ENCODE peak calls at places on chromosomes 2 and 18, in nine cellular contexts. Q is endothelial cell, F is astrocyte, A is progenitor cell of endocrine pancreas, E is psoas muscle, I is lower lobe of right lung, S is A549, K is GM13976, V is Calu3. J is an unnamed sample.

GRCh38 chr18:3816601-3817363 is 366.8 kb downstream of the TGIF1 start:
- DNase-seq in A (no peak), K (no peak), I (no peak), S (peak; percentile 89), Q (no peak), V (peak; percentile 28), F (peak; percentile 97), E (no peak), J (no peak)

GRCh38 chr2:71499691-71500090 is 46.3 kb downstream of the DYSF start:
- DNase-seq in V (no peak), S (no peak), I (no peak), Q (no peak), E (no peak), F (no peak), A (no peak), K (no peak), J (no peak)

GRCh38 chr2:222561817-222562424 is 94.0 kb downstream of the FARSB start:
- DNase-seq in S (peak; percentile 53), A (peak; percentile 41), V (peak; percentile 72), E (no peak), Q (peak; percentile 70), I (no peak), K (peak; percentile 77), F (no peak), J (peak; percentile 14)

GRCh38 chr2:146837857-146838256 is 1007.0 kb upstream of the ACVR2A start:
- DNase-seq in V (no peak), I (no peak), S (no peak), F (peak; percentile 22), E (no peak), A (no peak), Q (no peak), K (no peak), J (no peak)

GRCh38 chr2:205889073-205889472 is 196.9 kb downstream of the INO80D start:
- DNase-seq in K (no peak), F (peak; percentile 57), E (no peak), V (peak; percentile 17), I (no peak), A (no peak), S (peak; percentile 13), Q (no peak), J (no peak)

GRCh38 chr2:95314964-95315611 is 17.9 kb downstream of the KCNIP3 start:
- DNase-seq in A (peak; percentile 42), K (peak; percentile 68), V (peak; percentile 78), F (no peak), Q (peak; percentile 66), S (peak; percentile 52), E (peak; percentile 14), I (no peak), J (no peak)

GRCh38 chr2:29201979-29202378 is 86.8 kb downstream of the CLIP4 start:
- DNase-seq in S (no peak), A (no peak), Q (no peak), F (no peak), K (no peak), V (no peak), I (no peak), E (no peak), J (no peak)

GRCh38 chr2:33372940-33373553 is 103.4 kb upstream of the RASGRP3 start:
- DNase-seq in I (no peak), Q (peak; percentile 24), F (peak; percentile 19), K (peak; percentile 69), A (no peak), E (no peak), S (peak; percentile 77), V (peak; percentile 49), J (no peak)

GRCh38 chr2:10094271-10094814 is 14.1 kb upstream of the CYS1 start:
- DNase-seq in F (no peak), I (no peak), K (no peak), S (peak; percentile 20), A (no peak), Q (no peak), E (no peak), V (no peak), J (no peak)

GRCh38 chr2:43230481-43230880 is 4.1 kb upstream of the ZFP36L2 start:
- DNase-seq in S (no peak), E (no peak), I (peak; percentile 20), A (no peak), V (no peak), F (no peak), Q (no peak), K (no peak), J (no peak)

GRCh38 chr2:234968633-234969328 is 17.0 kb downstream of the SH3BP4 start:
- DNase-seq in V (no peak), E (no peak), K (no peak), A (no peak), I (no peak), S (no peak), Q (no peak), F (no peak), J (no peak)

GRCh38 chr18:10006261-10006903 is 92.6 kb downstream of the VAPA start:
- DNase-seq in A (no peak), I (no peak), S (peak; percentile 3), K (no peak), E (no peak), Q (no peak), F (peak; percentile 12), V (no peak), J (no peak)

GRCh38 chr2:86333378-86333777 is 4.0 kb downstream of the REEP1 start:
- DNase-seq in A (no peak), K (no peak), I (no peak), V (no peak), Q (no peak), S (no peak), E (no peak), F (no peak), J (no peak)

GRCh38 chr2:12928706-12929291 is 212.1 kb downstream of the TRIB2 start:
- DNase-seq in F (peak; percentile 25), K (no peak), A (no peak), S (no peak), V (no peak), Q (no peak), I (no peak), E (no peak), J (no peak)

GRCh38 chr2:204892506-204893255 is 347.4 kb downstream of the PARD3B start:
- DNase-seq in I (no peak), V (no peak), E (no peak), A (no peak), F (peak; percentile 73), K (no peak), S (no peak), Q (no peak), J (no peak)

GRCh38 chr2:85806358-85807118 is 52.7 kb downstream of the ATOH8 start:
- DNase-seq in F (no peak), E (no peak), I (no peak), S (peak; percentile 53), A (no peak), K (no peak), Q (no peak), V (no peak), J (no peak)

GRCh38 chr18:58496937-58497336 is 132.0 kb downstream of the ALPK2 start:
- DNase-seq in S (peak; percentile 32), Q (peak; percentile 46), E (no peak), F (no peak), V (peak; percentile 38), I (no peak), A (no peak), K (no peak), J (no peak)

GRCh38 chr2:105361132-105361889 is 24.0 kb downstream of the C2orf49 start:
- DNase-seq in Q (no peak), S (no peak), I (no peak), E (no peak), F (no peak), K (no peak), V (no peak), A (no peak), J (peak; percentile 28)

GRCh38 chr18:58116815-58117214 is 72.8 kb downstream of the NEDD4L start:
- DNase-seq in A (no peak), V (no peak), K (no peak), S (no peak), E (no peak), Q (no peak), I (no peak), F (no peak), J (no peak)

GRCh38 chr18:11498821-11499220 is 110.6 kb upstream of the SLC35G4 start:
- DNase-seq in Q (no peak), F (peak; percentile 63), E (no peak), K (no peak), A (no peak), I (no peak), V (no peak), S (no peak), J (no peak)

GRCh38 chr2:98091738-98092137 is 4.8 kb downstream of the VWA3B start:
- DNase-seq in Q (no peak), S (no peak), K (no peak), I (no peak), A (no peak), F (no peak), V (no peak), E (no peak), J (no peak)
- TF ChIP-seq CTCF in Q (no peak), S (no peak), K (no peak), I (no peak), A (no peak), F (no peak), V (no peak), E (no peak), J (no peak)

DNA sequence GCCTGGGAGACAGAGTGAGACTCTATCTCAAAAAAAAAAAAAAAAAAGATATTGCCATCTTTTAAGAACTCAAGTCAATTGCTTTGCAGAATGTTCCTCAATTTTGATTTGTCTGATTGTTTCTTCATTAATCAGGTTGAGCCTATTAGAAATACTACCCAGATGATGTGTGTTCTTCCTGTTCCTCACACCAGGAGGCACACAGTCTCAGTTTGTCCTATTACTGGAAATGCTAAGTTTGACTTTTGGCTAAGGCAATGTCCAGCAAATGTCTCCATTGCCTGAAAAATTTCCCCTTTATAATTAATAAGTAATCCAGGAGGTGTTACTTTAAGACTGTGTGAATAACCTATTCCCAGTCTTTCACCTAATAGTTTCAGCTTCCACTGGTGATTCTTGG is 28.4 kb downstream of the BOLA3 start:
- DNase-seq in Q (no peak), A (no peak), K (no peak), S (no peak), I (no peak), V (no peak), E (no peak), F (no peak), J (no peak)
- TF ChIP-seq CTCF in Q (no peak), A (no peak), K (no peak), S (no peak), I (no peak), V (no peak), E (peak; percentile 6), F (no peak), J (no peak)

GRCh38 chr2:199485732-199486335 is 28.1 kb upstream of the SATB2 start:
- DNase-seq in V (peak; percentile 87), A (peak; percentile 54), I (peak; percentile 49), Q (peak; percentile 79), K (peak; percentile 49), F (peak; percentile 37), S (peak; percentile 68), E (peak; percentile 28), J (no peak)
- TF ChIP-seq CTCF in V (peak; percentile 84), A (peak; percentile 82), I (peak; percentile 61), Q (peak; percentile 45), K (peak; percentile 56), F (peak; percentile 73), S (peak; percentile 67), E (peak; percentile 41), J (no peak)

DNA sequence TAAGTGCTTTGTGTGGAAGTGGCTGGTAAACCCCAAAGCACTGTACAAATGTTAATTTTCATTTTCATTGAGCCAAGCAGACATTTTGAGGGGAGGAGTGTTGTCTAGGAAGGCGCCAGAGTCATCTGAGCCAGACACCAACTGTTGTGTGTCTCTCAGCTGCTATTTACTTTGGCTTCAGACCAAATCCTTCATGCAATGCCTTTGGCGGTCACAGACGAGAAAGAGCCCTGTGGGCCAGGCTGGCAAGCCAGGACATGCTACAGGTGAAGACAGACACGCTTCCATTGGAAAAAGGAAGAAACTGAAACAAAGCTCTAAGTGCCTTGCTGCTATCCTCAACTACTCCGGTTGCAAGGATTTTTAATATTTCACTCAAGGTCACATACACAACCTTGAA is 115.4 kb upstream of the CDC42EP3 start:
- DNase-seq in K (no peak), I (peak; percentile 52), V (no peak), E (peak; percentile 28), Q (no peak), F (no peak), S (peak; percentile 31), A (no peak), J (no peak)
- TF ChIP-seq CTCF in K (no peak), I (no peak), V (no peak), E (no peak), Q (no peak), F (no peak), S (no peak), A (no peak), J (no peak)